ENCODE peak calls at places on chromosome 11, in six cellular contexts. I is esophagus squamous epithelium, Q is HFF-Myc, J is pancreas, Y is heart left ventricle, S is AG09309. A is an unnamed sample.

GRCh38 chr11:102422817-102423725 is 29.5 kb downstream of the TMEM123 start:
- DNase-seq in I (no peak), Q (no peak), J (no peak), Y (no peak), S (no peak), A (no peak)

GRCh38 chr11:14312736-14313438 is 46.1 kb downstream of the RRAS2 start:
- DNase-seq in I (no peak), Q (peak; percentile 29), J (no peak), Y (no peak), S (peak; percentile 48), A (no peak)

GRCh38 chr11:134730596-134731538 is 318.8 kb upstream of the B3GAT1 start:
- DNase-seq in I (no peak), Q (no peak), J (no peak), Y (no peak), S (no peak), A (no peak)

GRCh38 chr11:18698341-18699268 is at the start of gene TMEM86A:
- DNase-seq in I (peak; percentile 59), Q (no peak), J (peak; percentile 90), Y (peak; percentile 95), S (no peak), A (peak; percentile 95)

GRCh38 chr11:111977141-111978027 is 40.2 kb downstream of the DIXDC1 start:
- DNase-seq in I (no peak), Q (no peak), J (peak; percentile 49), Y (peak; percentile 67), S (no peak), A (peak; percentile 44)

GRCh38 chr11:84384637-84385227 is 1098.6 kb upstream of the CCDC90B start:
- DNase-seq in I (no peak), Q (peak; percentile 10), J (peak; percentile 13), Y (peak; percentile 26), S (peak; percentile 17), A (peak; percentile 54)

GRCh38 chr11:76880314-76880713 is 19.6 kb downstream of the ACER3 start:
- DNase-seq in I (no peak), Q (no peak), J (no peak), Y (no peak), S (no peak), A (no peak)

GRCh38 chr11:60680455-60681119 is 18.8 kb upstream of the MS4A8 start:
- DNase-seq in I (no peak), Q (no peak), J (peak; percentile 21), Y (no peak), S (no peak), A (no peak)

GRCh38 chr11:11261629-11262028 is 91.4 kb downstream of the CSNK2A3 start:
- DNase-seq in I (no peak), Q (no peak), J (no peak), Y (no peak), S (no peak), A (no peak)

GRCh38 chr11:65575568-65576231 is at the start of gene EHBP1L1:
- DNase-seq in I (no peak), Q (no peak), J (peak; percentile 67), Y (peak; percentile 84), S (no peak), A (no peak)

GRCh38 chr11:128208329-128209220 is 378.8 kb downstream of the ETS1 start:
- DNase-seq in I (no peak), Q (peak; percentile 76), J (peak; percentile 7), Y (peak; percentile 67), S (peak; percentile 87), A (no peak)

GRCh38 chr11:110479445-110480101 is 49.8 kb downstream of the FDX1 start:
- DNase-seq in I (no peak), Q (no peak), J (no peak), Y (peak; percentile 26), S (peak; percentile 46), A (no peak)

GRCh38 chr11:114159320-114159719 is 99.8 kb downstream of the ZBTB16 start:
- DNase-seq in I (no peak), Q (no peak), J (no peak), Y (no peak), S (no peak), A (no peak)

GRCh38 chr11:19433367-19433766 is 192.6 kb upstream of the E2F8 start:
- DNase-seq in I (no peak), Q (no peak), J (no peak), Y (no peak), S (no peak), A (no peak)

GRCh38 chr11:102530558-102530957 is at the start of gene MMP7:
- DNase-seq in I (no peak), Q (no peak), J (peak; percentile 6), Y (no peak), S (no peak), A (no peak)

GRCh38 chr11:10451399-10452116 is 3.5 kb upstream of the AMPD3 start:
- DNase-seq in I (no peak), Q (no peak), J (no peak), Y (no peak), S (no peak), A (no peak)

GRCh38 chr11:113674397-113674685 is 31.8 kb downstream of the TMPRSS5 start:
- DNase-seq in I (no peak), Q (no peak), J (no peak), Y (no peak), S (no peak), A (no peak)

GRCh38 chr11:34640050-34640971 is 19.4 kb downstream of the EHF start:
- DNase-seq in I (no peak), Q (no peak), J (peak; percentile 84), Y (no peak), S (no peak), A (no peak)

GRCh38 chr11:72238040-72238450 is 5.9 kb downstream of the PHOX2A start:
- DNase-seq in I (no peak), Q (no peak), J (peak; percentile 52), Y (peak; percentile 52), S (no peak), A (peak; percentile 72)

GRCh38 chr11:71499125-71499524 is 27.9 kb upstream of the KRTAP5-7 start:
- DNase-seq in I (no peak), Q (no peak), J (no peak), Y (no peak), S (no peak), A (no peak)

GRCh38 chr11:32847511-32847910 is 17.8 kb downstream of the PRRG4 start:
- DNase-seq in I (no peak), Q (no peak), J (no peak), Y (no peak), S (no peak), A (no peak)

GRCh38 chr11:65437436-65438227 is 15.0 kb downstream of the NEAT1 start:
- DNase-seq in I (no peak), Q (no peak), J (no peak), Y (no peak), S (no peak), A (no peak)

GRCh38 chr11:125123194-125123946 is 11.9 kb upstream of the TMEM218 start:
- DNase-seq in I (no peak), Q (no peak), J (no peak), Y (no peak), S (no peak), A (no peak)

GRCh38 chr11:125129316-125129990 is 18.0 kb upstream of the TMEM218 start:
- DNase-seq in I (no peak), Q (no peak), J (no peak), Y (no peak), S (no peak), A (no peak)

GRCh38 chr11:125128450-125128849 is 17.0 kb upstream of the TMEM218 start:
- DNase-seq in I (no peak), Q (no peak), J (no peak), Y (no peak), S (peak; percentile 17), A (no peak)

DNA sequence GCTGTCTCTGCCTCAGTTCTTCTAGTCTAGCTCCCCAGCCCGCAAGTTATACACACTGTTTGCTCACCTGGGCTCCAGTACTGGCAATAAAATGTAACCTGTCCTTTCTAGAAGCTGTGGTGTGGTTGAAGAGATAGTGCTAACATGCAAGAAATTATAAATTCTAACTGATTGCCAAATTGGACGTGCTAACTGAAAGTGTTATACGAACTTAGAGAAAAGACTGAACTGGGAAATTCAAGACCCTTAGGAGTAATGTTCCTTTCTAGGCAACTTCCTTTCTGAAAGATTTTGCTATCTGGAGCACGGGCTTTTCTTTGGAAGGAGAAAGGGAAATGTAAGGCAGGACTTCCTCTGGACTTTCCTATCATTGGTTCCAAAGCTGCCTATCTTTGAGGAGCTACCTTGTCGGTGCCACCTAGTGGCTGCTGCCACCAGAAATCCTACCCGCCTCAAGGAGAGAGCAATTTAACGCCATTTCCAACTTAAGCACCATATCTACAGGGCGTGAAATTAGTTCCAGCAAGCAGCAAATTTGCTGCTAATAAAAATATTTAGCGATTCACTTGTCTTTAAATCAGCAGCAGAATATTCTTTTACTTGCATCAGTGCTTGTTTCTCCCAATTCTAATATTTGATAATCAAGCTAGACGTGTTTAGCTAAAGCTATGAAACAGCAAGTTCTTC is 12.7 kb upstream of the TMEM218 start:
- DNase-seq in I (no peak), Q (peak; percentile 27), J (peak; percentile 69), Y (peak; percentile 63), S (no peak), A (no peak)
- TF ChIP-seq CTCF in I (peak; percentile 18), Q (peak; percentile 61), J (peak; percentile 19), Y (peak; percentile 37), S (peak; percentile 28), A (no peak)

DNA sequence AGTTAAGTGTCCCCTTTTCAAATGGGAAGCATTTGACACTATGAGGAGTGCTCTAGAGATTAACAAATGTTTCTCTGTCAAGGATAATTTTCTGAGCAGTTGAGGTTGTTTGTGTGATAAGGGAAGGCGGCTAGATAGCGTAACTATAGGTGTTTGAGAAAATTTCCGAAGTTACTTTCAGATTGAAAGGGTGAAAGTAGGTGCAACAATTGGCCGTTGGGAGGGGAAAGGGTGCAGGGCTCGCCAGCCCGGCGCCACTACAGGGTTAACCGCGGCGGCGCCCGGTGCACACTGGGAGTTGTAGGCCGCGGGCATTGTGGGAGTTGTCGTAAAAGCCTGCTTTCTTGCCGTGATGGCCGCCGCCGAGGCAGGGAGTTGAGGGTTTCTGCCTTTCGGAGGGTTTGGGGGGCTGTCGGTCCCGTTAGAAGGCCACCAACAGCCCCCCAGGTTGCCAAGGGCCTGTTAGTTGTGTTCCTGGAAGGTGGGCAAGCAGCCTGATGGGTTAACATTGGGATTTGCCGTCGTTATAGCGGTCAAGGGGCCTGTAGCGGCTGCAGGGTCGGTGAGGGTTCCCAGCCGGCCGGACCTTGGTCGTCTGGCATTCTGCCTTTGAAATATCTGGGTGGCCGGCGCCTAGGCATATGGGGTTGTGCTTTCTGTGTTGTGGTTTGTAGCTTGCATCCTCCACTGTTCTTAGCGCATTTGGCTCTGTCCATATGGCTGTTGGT is 36.5 kb upstream of the HSD17B12 start:
- DNase-seq in I (peak; percentile 47), Q (peak; percentile 57), J (peak; percentile 76), Y (peak; percentile 86), S (peak; percentile 35), A (peak; percentile 71)
- TF ChIP-seq CTCF in I (peak; percentile 49), Q (no peak), J (no peak), Y (no peak), S (no peak), A (no peak)

DNA sequence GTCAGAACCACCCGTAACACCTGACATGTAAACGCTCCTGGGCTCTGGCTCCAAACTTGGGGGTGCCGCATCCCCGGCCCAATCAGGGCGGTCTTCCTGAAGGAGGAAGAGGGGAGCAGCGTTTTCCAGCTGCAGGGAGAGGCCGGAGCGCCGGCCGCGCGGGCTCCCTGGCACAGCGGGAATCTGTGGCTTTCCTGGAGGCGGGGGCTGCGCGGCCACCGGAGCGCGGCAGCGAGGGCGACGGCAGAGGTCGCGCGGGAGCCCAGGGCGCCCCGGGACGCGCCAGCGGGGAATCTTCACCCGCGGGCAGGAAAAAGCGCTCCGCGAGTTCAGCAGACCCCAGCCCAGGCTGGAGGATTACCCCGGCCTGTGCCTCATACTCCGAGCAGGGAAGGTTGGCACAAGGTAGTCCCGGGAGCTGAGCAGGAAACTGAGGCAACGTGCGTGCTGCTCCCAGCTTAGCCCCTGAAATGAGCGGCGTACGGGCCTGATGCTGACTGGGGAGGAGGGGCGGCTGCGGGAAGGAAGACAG is 600 bp upstream of the ESAM start:
- DNase-seq in I (no peak), Q (no peak), J (peak; percentile 13), Y (no peak), S (no peak), A (no peak)
- TF ChIP-seq CTCF in I (no peak), Q (no peak), J (no peak), Y (no peak), S (no peak), A (no peak)

GRCh38 chr11:78916759-78917158 is 342.1 kb upstream of the NARS2 start:
- DNase-seq in I (no peak), Q (no peak), J (no peak), Y (no peak), S (no peak), A (no peak)
- TF ChIP-seq CTCF in I (no peak), Q (no peak), J (no peak), Y (no peak), S (peak; percentile 20), A (peak; percentile 24)